ENCODE peak calls at places on chromosome 9, in four cellular contexts. One of them, this sample, is unnamed.
A peak's percentile ranks its signal among the peaks of the same experiment; 100 is the strongest.

GRCh38 chr9:137058651-137059234 is 4.9 kb upstream of the ENTPD2 start:
- DNase-seq in CD8-positive, alpha-beta memory T cell: no peak
- DNase-seq in AG08395: no peak
- DNase-seq in fibroblast of lung: no peak
- DNase-seq in this sample: no peak

GRCh38 chr9:29208670-29209069 is 1635.4 kb upstream of the C9orf72 start:
- DNase-seq in CD8-positive, alpha-beta memory T cell: no peak
- DNase-seq in AG08395: no peak
- DNase-seq in fibroblast of lung: no peak
- DNase-seq in this sample: peak; percentile 4

GRCh38 chr9:107222020-107222522 is 61.0 kb upstream of the RAD23B start:
- DNase-seq in CD8-positive, alpha-beta memory T cell: no peak
- DNase-seq in AG08395: no peak
- DNase-seq in fibroblast of lung: peak; percentile 67
- DNase-seq in this sample: no peak

GRCh38 chr9:120579750-120580590 is at the start of gene CDK5RAP2:
- DNase-seq in CD8-positive, alpha-beta memory T cell: peak; percentile 92
- DNase-seq in AG08395: peak; percentile 95
- DNase-seq in fibroblast of lung: peak; percentile 98
- DNase-seq in this sample: peak; percentile 98

GRCh38 chr9:14677872-14678271 is 15.4 kb downstream of the ZDHHC21 start:
- DNase-seq in CD8-positive, alpha-beta memory T cell: no peak
- DNase-seq in AG08395: no peak
- DNase-seq in fibroblast of lung: no peak
- DNase-seq in this sample: no peak

GRCh38 chr9:751137-752051 is 90.1 kb upstream of the DMRT1 start:
- DNase-seq in CD8-positive, alpha-beta memory T cell: no peak
- DNase-seq in AG08395: peak; percentile 43
- DNase-seq in fibroblast of lung: peak; percentile 51
- DNase-seq in this sample: no peak

GRCh38 chr9:92706218-92706940 is 36.4 kb upstream of the IPPK start:
- DNase-seq in CD8-positive, alpha-beta memory T cell: peak; percentile 20
- DNase-seq in AG08395: no peak
- DNase-seq in fibroblast of lung: no peak
- DNase-seq in this sample: no peak

GRCh38 chr9:112012026-112012902 is 115.7 kb downstream of the UGCG start:
- DNase-seq in CD8-positive, alpha-beta memory T cell: no peak
- DNase-seq in AG08395: peak; percentile 90
- DNase-seq in fibroblast of lung: peak; percentile 97
- DNase-seq in this sample: peak; percentile 92

GRCh38 chr9:87880116-87880515 is 2.6 kb upstream of the SPATA31E1 start:
- DNase-seq in CD8-positive, alpha-beta memory T cell: no peak
- DNase-seq in AG08395: no peak
- DNase-seq in fibroblast of lung: peak; percentile 51
- DNase-seq in this sample: no peak

GRCh38 chr9:27866741-27867140 is 293.5 kb upstream of the C9orf72 start:
- DNase-seq in CD8-positive, alpha-beta memory T cell: no peak
- DNase-seq in AG08395: no peak
- DNase-seq in fibroblast of lung: no peak
- DNase-seq in this sample: no peak

GRCh38 chr9:119768266-119768665 is 399.0 kb upstream of the BRINP1 start:
- DNase-seq in CD8-positive, alpha-beta memory T cell: no peak
- DNase-seq in AG08395: no peak
- DNase-seq in fibroblast of lung: no peak
- DNase-seq in this sample: no peak

GRCh38 chr9:123725389-123725788 is 204.5 kb downstream of the DENND1A start:
- DNase-seq in CD8-positive, alpha-beta memory T cell: no peak
- DNase-seq in AG08395: peak; percentile 70
- DNase-seq in fibroblast of lung: peak; percentile 32
- DNase-seq in this sample: no peak

GRCh38 chr9:130689937-130690700 is 3.5 kb upstream of the EXOSC2 start:
- DNase-seq in CD8-positive, alpha-beta memory T cell: no peak
- DNase-seq in AG08395: peak; percentile 94
- DNase-seq in fibroblast of lung: peak; percentile 97
- DNase-seq in this sample: peak; percentile 37

GRCh38 chr9:109244179-109245132 is 76.4 kb downstream of the EPB41L4B start:
- DNase-seq in CD8-positive, alpha-beta memory T cell: peak; percentile 18
- DNase-seq in AG08395: peak; percentile 55
- DNase-seq in fibroblast of lung: peak; percentile 60
- DNase-seq in this sample: peak; percentile 72

This sample was measured in SW 1271.